ENCODE peak calls at places on chromosomes 16 and 17, in eight cellular contexts. R is NCI-H1417; Q is WERI-Rb-1; V is central memory CD8-positive, alpha-beta T cell; W is mucosa of descending colon; J is NCI-H1105; O is right atrium auricular region; A is Right ventricle myocardium inferior. Y is an unnamed sample.

GRCh38 chr17:40331743-40332641 is 23.0 kb downstream of the RARA start:
- DNase-seq in A (peak), O (peak), W (peak), V (no peak), Q (peak), J (no peak), R (peak), Y (no peak)

GRCh38 chr17:38877130-38877851 is 7.4 kb downstream of the LASP1 start:
- DNase-seq in J (no peak), W (no peak), R (peak), V (no peak), Q (no peak), O (no peak), A (no peak), Y (no peak)

GRCh38 chr16:66842765-66843164 is 1.4 kb upstream of the CA7 start:
- DNase-seq in R (no peak), W (no peak), V (no peak), J (no peak), Q (no peak), O (no peak), A (no peak), Y (no peak)

GRCh38 chr17:28928061-28928460 is 23.3 kb downstream of the PHF12 start:
- DNase-seq in J (no peak), O (no peak), R (no peak), V (no peak), W (no peak), Q (no peak), A (no peak), Y (no peak)

GRCh38 chr17:71453876-71454422 is 666.9 kb upstream of the SOX9 start:
- DNase-seq in R (no peak), A (no peak), J (no peak), Q (no peak), W (no peak), V (no peak), O (no peak), Y (no peak)

GRCh38 chr17:42908872-42909700 is 8.5 kb downstream of the G6PC1 start:
- DNase-seq in Q (no peak), O (no peak), J (no peak), V (no peak), W (no peak), A (no peak), R (no peak), Y (no peak)

GRCh38 chr17:614637-615546 is 99.7 kb downstream of the VPS53 start:
- DNase-seq in W (no peak), Q (no peak), V (no peak), R (no peak), O (no peak), A (no peak), J (no peak), Y (no peak)

GRCh38 chr16:85002643-85003042 is 8.7 kb downstream of the ZDHHC7 start:
- DNase-seq in Q (no peak), A (peak), R (no peak), O (no peak), J (no peak), V (no peak), W (peak), Y (no peak)

GRCh38 chr16:87012954-87013938 is 303.9 kb downstream of the C16orf95 start:
- DNase-seq in R (no peak), J (no peak), Q (no peak), W (no peak), V (no peak), A (no peak), O (peak), Y (no peak)

GRCh38 chr16:79329967-79330366 is 270.6 kb downstream of the MAF start:
- DNase-seq in O (no peak), R (no peak), A (no peak), J (no peak), W (no peak), V (no peak), Q (no peak), Y (no peak)

GRCh38 chr17:52383493-52384100 is 225.1 kb upstream of the CA10 start:
- DNase-seq in W (no peak), R (peak), V (no peak), Q (peak), A (no peak), J (peak), O (no peak), Y (peak)

GRCh38 chr16:11612110-11612981 is 25.6 kb upstream of the LITAF start:
- DNase-seq in W (peak), Q (no peak), R (peak), J (no peak), O (no peak), A (peak), V (no peak), Y (no peak)

GRCh38 chr17:82528484-82529265 is 9.1 kb downstream of the FOXK2 start:
- DNase-seq in R (peak), A (no peak), V (no peak), O (peak), Q (peak), J (no peak), W (peak), Y (peak)

GRCh38 chr16:6105115-6105514 is 1007.5 kb upstream of the EEF2KMT start:
- DNase-seq in R (no peak), J (no peak), V (no peak), O (no peak), W (no peak), Q (no peak), A (no peak), Y (no peak)

GRCh38 chr17:46868689-46869187 is 17.4 kb downstream of the WNT9B start:
- DNase-seq in Q (no peak), A (no peak), J (no peak), O (no peak), R (no peak), V (no peak), W (no peak), Y (no peak)

GRCh38 chr17:67503184-67503583 is 126.1 kb downstream of the PITPNC1 start:
- DNase-seq in V (no peak), J (no peak), O (no peak), A (no peak), W (no peak), Q (no peak), R (no peak), Y (no peak)